ENCODE peak calls at places on chromosomes 11 and 22, in ten cellular contexts. S is tibial nerve, R is suprapubic skin, L is stomach, N is SK-N-SH, W is transverse colon, D is H1, H is HepG2, O is sigmoid colon, Z is K562. M is an unnamed sample.

GRCh38 chr11:111797145-111797581 is 31.0 kb upstream of the PPP2R1B start:
- DNase-seq in Z (peak; percentile 18), O (no peak), L (no peak), H (no peak), N (no peak), R (no peak), D (no peak), S (no peak), W (peak; percentile 12), M (no peak)

GRCh38 chr11:66857234-66857926 is 516 bp downstream of the LRFN4 start:
- DNase-seq in S (no peak), W (no peak), H (peak; percentile 30), Z (no peak), O (peak; percentile 63), L (no peak), D (no peak), N (peak; percentile 85), R (peak; percentile 62), M (peak; percentile 34)

GRCh38 chr11:65651589-65652510 is 10.9 kb downstream of the RELA start:
- DNase-seq in O (peak; percentile 85), L (peak; percentile 86), R (peak; percentile 79), S (no peak), Z (peak; percentile 31), W (peak; percentile 82), N (no peak), D (no peak), H (no peak), M (peak; percentile 55)

GRCh38 chr11:78801161-78801884 is 226.7 kb upstream of the NARS2 start:
- DNase-seq in S (peak; percentile 74), L (peak; percentile 69), H (no peak), Z (no peak), R (peak; percentile 63), N (no peak), W (peak; percentile 37), O (peak; percentile 86), D (no peak), M (no peak)

GRCh38 chr11:3202759-3203158 is 15.9 kb downstream of the MRGPRG start:
- DNase-seq in W (peak; percentile 3), D (no peak), L (no peak), S (no peak), Z (no peak), R (peak; percentile 28), N (peak; percentile 81), H (no peak), O (no peak), M (peak; percentile 21)

GRCh38 chr22:20957691-20958440 is 9.2 kb upstream of the AIFM3 start:
- DNase-seq in O (no peak), D (no peak), Z (no peak), L (peak; percentile 33), S (no peak), R (peak; percentile 67), N (peak; percentile 25), W (peak; percentile 82), H (no peak), M (no peak)

GRCh38 chr11:57303990-57304579 is 20.7 kb downstream of the TNKS1BP1 start:
- DNase-seq in Z (no peak), O (peak; percentile 67), S (no peak), H (no peak), L (no peak), N (peak; percentile 36), D (no peak), W (no peak), R (peak; percentile 75), M (no peak)

GRCh38 chr11:3710485-3711259 is 39.5 kb upstream of the CHRNA10 start:
- DNase-seq in W (no peak), R (no peak), H (no peak), N (no peak), Z (no peak), S (no peak), L (no peak), D (no peak), O (no peak), M (no peak)

GRCh38 chr11:2423157-2424025 is 20.9 kb downstream of the TRPM5 start:
- DNase-seq in H (no peak), Z (no peak), N (no peak), D (no peak), W (no peak), L (no peak), R (no peak), O (no peak), S (no peak), M (no peak)

GRCh38 chr11:1101318-1102089 is 26.8 kb downstream of the MUC2 start:
- DNase-seq in N (no peak), H (no peak), L (no peak), W (no peak), Z (no peak), S (no peak), R (no peak), O (no peak), D (no peak), M (no peak)

GRCh38 chr11:72598901-72599300 is 75.3 kb downstream of the PDE2A start:
- DNase-seq in R (no peak), W (peak; percentile 35), D (no peak), N (peak; percentile 83), O (peak; percentile 81), L (peak; percentile 52), S (peak; percentile 45), Z (peak; percentile 70), H (peak; percentile 28), M (peak; percentile 47)

GRCh38 chr11:106608677-106609076 is 409.6 kb downstream of the GUCY1A2 start:
- DNase-seq in R (no peak), O (no peak), H (no peak), Z (no peak), N (no peak), S (no peak), W (no peak), L (no peak), D (no peak), M (no peak)
- H3K27me3 ChIP-seq in R (no peaks in the 10 kb centered on the region), O (no peaks in the 10 kb centered on the region), H (no peaks in the 10 kb centered on the region), Z (no peaks in the 10 kb centered on the region), N (no peaks in the 10 kb centered on the region), S (no peaks in the 10 kb centered on the region), W (no peaks in the 10 kb centered on the region), L (no peaks in the 10 kb centered on the region), D (no peaks in the 10 kb centered on the region), M (no peaks in the 10 kb centered on the region)

GRCh38 chr22:32331236-32331917 is 26.3 kb upstream of the RFPL3 start:
- DNase-seq in H (no peak), R (no peak), O (no peak), L (peak; percentile 11), S (no peak), N (no peak), W (no peak), D (no peak), Z (no peak), M (no peak)
- TF ChIP-seq EP300 in H (no peak), R (no peak), O (no peak), L (no peak), S (no peak), N (no peak), W (no peak), D (no peak), Z (no peak), M (no peak)

DNA sequence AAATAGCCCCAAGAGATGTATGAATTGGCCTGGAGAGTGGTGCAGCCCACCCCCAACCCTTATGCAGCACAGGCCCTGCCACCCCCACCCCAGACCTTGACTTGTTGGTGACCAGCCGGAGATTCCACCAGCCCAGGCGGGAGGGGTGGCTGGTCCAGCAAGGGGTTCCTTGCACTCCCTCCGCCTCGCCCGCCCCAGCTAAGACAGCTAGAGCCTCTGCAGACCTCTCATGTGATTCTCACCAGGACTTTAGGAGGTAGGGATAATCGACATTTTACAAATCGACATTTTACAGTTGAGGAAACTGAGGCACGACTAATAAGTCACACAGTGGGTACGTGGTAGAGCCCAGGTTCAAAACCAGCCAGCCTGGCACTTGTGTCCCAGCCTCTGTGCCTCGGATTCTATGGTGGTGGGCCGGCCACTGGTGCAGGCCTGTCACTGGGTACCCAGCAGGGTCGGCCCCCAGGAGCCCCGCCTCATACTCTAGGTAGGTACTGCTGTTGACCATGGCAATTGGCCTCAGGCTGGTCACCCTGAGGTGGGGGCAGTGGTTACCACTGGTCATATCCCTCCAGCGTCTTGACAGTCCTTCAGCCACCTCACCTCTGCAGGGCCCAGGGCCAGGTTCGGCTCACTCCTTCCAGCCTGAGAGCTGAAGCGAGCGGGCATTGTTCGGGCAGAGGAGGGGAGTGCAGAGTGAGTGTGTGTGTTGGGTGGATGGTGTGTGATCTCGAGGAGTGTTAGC is 35.0 kb upstream of the MYRF start:
- DNase-seq in Z (no peak), D (no peak), S (no peak), O (no peak), N (no peak), W (no peak), L (no peak), R (no peak), H (no peak), M (no peak)
- H3K27me3 ChIP-seq in Z (peaks cover 16% of the 10 kb centered on the region), D (no peaks in the 10 kb centered on the region), S (no peaks in the 10 kb centered on the region), O (no peaks in the 10 kb centered on the region), N (no peaks in the 10 kb centered on the region), W (no peaks in the 10 kb centered on the region), L (no peaks in the 10 kb centered on the region), R (no peaks in the 10 kb centered on the region), H (no peaks in the 10 kb centered on the region), M (no peaks in the 10 kb centered on the region)

GRCh38 chr22:46070722-46071450 is 79.4 kb upstream of the PPARA start:
- DNase-seq in R (no peak), W (peak; percentile 68), Z (no peak), D (no peak), O (peak; percentile 81), L (peak; percentile 71), S (no peak), N (peak; percentile 88), H (no peak), M (peak; percentile 88)

GRCh38 chr22:46068908-46069481 is 81.3 kb upstream of the PPARA start:
- DNase-seq in O (peak; percentile 71), H (no peak), S (no peak), N (no peak), Z (no peak), L (peak; percentile 26), R (peak; percentile 66), W (peak; percentile 36), D (no peak), M (peak; percentile 38)

GRCh38 chr22:46068176-46068907 is 82.0 kb upstream of the PPARA start:
- DNase-seq in R (no peak), D (no peak), N (no peak), W (no peak), O (no peak), H (no peak), Z (no peak), S (no peak), L (no peak), M (peak; percentile 0)

GRCh38 chr22:46070215-46070721 is 80.1 kb upstream of the PPARA start:
- DNase-seq in S (peak; percentile 71), H (peak; percentile 10), W (peak; percentile 74), O (peak; percentile 91), L (peak; percentile 75), N (no peak), Z (no peak), D (no peak), R (peak; percentile 94), M (peak; percentile 85)

DNA sequence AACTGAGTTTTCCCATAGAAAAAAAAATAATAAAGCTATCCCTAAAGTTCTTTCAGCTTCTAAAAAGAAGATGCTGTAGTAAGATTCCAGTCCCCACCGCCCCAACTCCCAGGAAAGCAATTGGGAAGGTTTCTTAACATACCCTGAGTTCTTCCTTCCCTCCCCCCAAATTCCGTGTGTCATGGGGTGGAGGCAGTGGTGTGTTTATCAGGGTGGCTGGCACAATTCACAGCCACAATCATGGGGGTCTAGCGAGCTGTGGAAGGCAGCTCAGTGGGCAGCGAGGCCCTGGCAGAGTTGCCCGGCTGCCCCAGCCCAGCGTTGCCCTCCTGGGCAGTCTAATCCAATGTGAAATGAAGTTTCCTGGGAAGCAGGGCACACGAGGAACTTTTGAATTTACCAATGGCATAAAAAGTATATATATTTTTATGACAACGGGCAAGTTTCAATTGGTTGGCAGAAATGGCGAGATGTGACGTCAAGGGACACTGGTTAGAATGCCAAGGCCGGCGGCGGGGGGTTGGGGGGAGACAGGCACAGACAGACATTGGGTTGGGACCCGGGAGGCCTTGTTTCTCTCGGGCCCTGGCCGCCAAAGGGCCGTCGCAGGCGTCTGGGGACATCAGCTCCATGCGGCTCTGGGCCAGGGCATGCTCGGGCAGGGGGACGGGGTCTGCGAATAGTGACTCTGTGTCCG is 80.7 kb upstream of the PPARA start:
- DNase-seq in H (no peak), D (no peak), N (peak; percentile 78), S (peak; percentile 95), L (peak; percentile 84), R (peak; percentile 81), O (peak; percentile 96), Z (no peak), W (peak; percentile 89), M (peak; percentile 91)
- TF ChIP-seq EP300 in H (no peak), D (no peak), N (peak; percentile 42), S (peak; percentile 63), L (no peak), R (no peak), O (peak; percentile 57), Z (no peak), W (peak; percentile 21), M (peak; percentile 7)